ENCODE peak calls at places on chromosomes 2 and 18, in six cellular contexts. One of them, this sample, is unnamed. For H3K9me3, the result is how much of the 10 kb centered on the place peaks cover.

GRCh38 chr2:164073053-164073757 is 337.4 kb upstream of the FIGN start:
- DNase-seq in MM.1S: no peak
- DNase-seq in OCI-LY7: no peak
- DNase-seq in PC-3: no peak
- DNase-seq in GM23248: peak
- DNase-seq in HCT116: no peak
- DNase-seq in this sample: no peak

GRCh38 chr2:207437136-207437856 is 92.5 kb upstream of the CREB1 start:
- DNase-seq in MM.1S: no peak
- DNase-seq in GM23248: no peak
- DNase-seq in PC-3: no peak
- DNase-seq in OCI-LY7: no peak
- DNase-seq in HCT116: no peak
- DNase-seq in this sample: no peak

GRCh38 chr2:233350708-233351107 is 3.6 kb upstream of the DGKD start:
- DNase-seq in PC-3: peak
- DNase-seq in MM.1S: no peak
- DNase-seq in GM23248: peak
- DNase-seq in HCT116: peak
- DNase-seq in OCI-LY7: no peak
- DNase-seq in this sample: peak

GRCh38 chr2:19686439-19686838 is 215.3 kb downstream of the TTC32 start:
- DNase-seq in MM.1S: no peak
- DNase-seq in HCT116: no peak
- DNase-seq in GM23248: no peak
- DNase-seq in OCI-LY7: no peak
- DNase-seq in PC-3: no peak
- DNase-seq in this sample: no peak

GRCh38 chr2:112151275-112151674 is 13.1 kb downstream of the FBLN7 start:
- DNase-seq in OCI-LY7: no peak
- DNase-seq in MM.1S: no peak
- DNase-seq in HCT116: no peak
- DNase-seq in GM23248: no peak
- DNase-seq in PC-3: no peak
- DNase-seq in this sample: no peak

GRCh38 chr2:121694398-121695178 is 42.1 kb downstream of the NIFK start:
- DNase-seq in GM23248: peak
- DNase-seq in OCI-LY7: no peak
- DNase-seq in MM.1S: no peak
- DNase-seq in HCT116: no peak
- DNase-seq in PC-3: peak
- DNase-seq in this sample: no peak

GRCh38 chr2:25202290-25202689 is 33.9 kb upstream of the POMC start:
- DNase-seq in MM.1S: no peak
- DNase-seq in PC-3: no peak
- DNase-seq in GM23248: no peak
- DNase-seq in HCT116: no peak
- DNase-seq in OCI-LY7: no peak
- DNase-seq in this sample: no peak

GRCh38 chr18:49398331-49398730 is 62.1 kb downstream of the DYM start:
- DNase-seq in GM23248: peak
- DNase-seq in PC-3: no peak
- DNase-seq in OCI-LY7: no peak
- DNase-seq in MM.1S: no peak
- DNase-seq in HCT116: no peak
- DNase-seq in this sample: no peak

GRCh38 chr2:100242891-100243670 is 79.2 kb downstream of the LONRF2 start:
- DNase-seq in OCI-LY7: peak
- DNase-seq in GM23248: peak
- DNase-seq in HCT116: peak
- DNase-seq in PC-3: peak
- DNase-seq in MM.1S: peak
- DNase-seq in this sample: peak

GRCh38 chr2:236535024-236535423 is 34.6 kb upstream of the ACKR3 start:
- DNase-seq in PC-3: peak
- DNase-seq in GM23248: peak
- DNase-seq in HCT116: no peak
- DNase-seq in MM.1S: no peak
- DNase-seq in OCI-LY7: no peak
- DNase-seq in this sample: no peak

GRCh38 chr2:25697559-25698341 is 24.4 kb upstream of the DTNB start:
- DNase-seq in OCI-LY7: no peak
- DNase-seq in PC-3: no peak
- DNase-seq in MM.1S: no peak
- DNase-seq in HCT116: no peak
- DNase-seq in GM23248: no peak
- DNase-seq in this sample: no peak

GRCh38 chr2:45237850-45238542 is 228.7 kb upstream of the SIX2 start:
- DNase-seq in PC-3: peak
- DNase-seq in OCI-LY7: no peak
- DNase-seq in GM23248: peak
- DNase-seq in MM.1S: peak
- DNase-seq in HCT116: peak
- DNase-seq in this sample: peak

GRCh38 chr2:28956415-28956826 is 24.7 kb upstream of the TOGARAM2 start:
- DNase-seq in MM.1S: no peak
- DNase-seq in OCI-LY7: no peak
- DNase-seq in PC-3: no peak
- DNase-seq in HCT116: peak
- DNase-seq in GM23248: peak
- DNase-seq in this sample: peak

GRCh38 chr2:60641866-60642788 is 88.7 kb upstream of the BCL11A start:
- DNase-seq in HCT116: peak
- DNase-seq in OCI-LY7: peak
- DNase-seq in GM23248: peak
- DNase-seq in MM.1S: peak
- DNase-seq in PC-3: peak
- DNase-seq in this sample: peak

GRCh38 chr18:7559709-7560319 is 7.3 kb upstream of the PTPRM start:
- DNase-seq in MM.1S: no peak
- DNase-seq in GM23248: no peak
- DNase-seq in PC-3: peak
- DNase-seq in HCT116: no peak
- DNase-seq in OCI-LY7: no peak
- DNase-seq in this sample: no peak

GRCh38 chr2:149894226-149894625 is 306.7 kb upstream of the MMADHC start:
- DNase-seq in MM.1S: no peak
- DNase-seq in HCT116: no peak
- DNase-seq in PC-3: no peak
- DNase-seq in OCI-LY7: no peak
- DNase-seq in GM23248: peak
- DNase-seq in this sample: no peak

GRCh38 chr2:62209427-62209991 is 13.6 kb downstream of the B3GNT2 start:
- DNase-seq in OCI-LY7: no peak
- DNase-seq in GM23248: no peak
- DNase-seq in HCT116: no peak
- DNase-seq in PC-3: no peak
- DNase-seq in MM.1S: no peak
- DNase-seq in this sample: no peak

GRCh38 chr2:118310016-118310877 is 222.0 kb downstream of the INSIG2 start:
- DNase-seq in PC-3: no peak
- DNase-seq in MM.1S: peak
- DNase-seq in HCT116: no peak
- DNase-seq in GM23248: peak
- DNase-seq in OCI-LY7: no peak
- DNase-seq in this sample: peak

GRCh38 chr2:47844162-47844561 is 61.2 kb downstream of the MSH6 start:
- DNase-seq in MM.1S: no peak
- DNase-seq in HCT116: no peak
- DNase-seq in GM23248: no peak
- DNase-seq in PC-3: no peak
- DNase-seq in OCI-LY7: no peak
- DNase-seq in this sample: no peak

GRCh38 chr2:63301481-63301880 is 250.9 kb downstream of the OTX1 start:
- DNase-seq in GM23248: no peak
- DNase-seq in PC-3: no peak
- DNase-seq in MM.1S: no peak
- DNase-seq in HCT116: no peak
- DNase-seq in OCI-LY7: peak
- DNase-seq in this sample: no peak
- H3K9me3 ChIP-seq in GM23248: under half
- H3K9me3 ChIP-seq in PC-3: under half
- H3K9me3 ChIP-seq in MM.1S: under half
- H3K9me3 ChIP-seq in HCT116: under half
- H3K9me3 ChIP-seq in OCI-LY7: under half
- H3K9me3 ChIP-seq in this sample: under half

GRCh38 chr2:197174539-197175094 is 136.0 kb downstream of the ANKRD44 start:
- DNase-seq in GM23248: peak
- DNase-seq in HCT116: no peak
- DNase-seq in OCI-LY7: no peak
- DNase-seq in MM.1S: no peak
- DNase-seq in PC-3: peak
- DNase-seq in this sample: peak
- TF ChIP-seq EZH2phosphoT487 in GM23248: no peak
- TF ChIP-seq EZH2phosphoT487 in HCT116: no peak
- TF ChIP-seq EZH2phosphoT487 in OCI-LY7: no peak
- TF ChIP-seq EZH2phosphoT487 in MM.1S: no peak
- TF ChIP-seq EZH2phosphoT487 in PC-3: no peak
- TF ChIP-seq EZH2phosphoT487 in this sample: no peak

GRCh38 chr18:55420977-55421611 is 166.9 kb downstream of the TCF4 start:
- DNase-seq in PC-3: no peak
- DNase-seq in HCT116: no peak
- DNase-seq in GM23248: peak
- DNase-seq in OCI-LY7: no peak
- DNase-seq in MM.1S: no peak
- DNase-seq in this sample: no peak
- H3K4me3 ChIP-seq in PC-3: no peak
- H3K4me3 ChIP-seq in HCT116: no peak
- H3K4me3 ChIP-seq in GM23248: peak
- H3K4me3 ChIP-seq in OCI-LY7: peak
- H3K4me3 ChIP-seq in MM.1S: no peak
- H3K4me3 ChIP-seq in this sample: peak

GRCh38 chr2:144359684-144360083 is 160.2 kb downstream of the ZEB2 start:
- DNase-seq in GM23248: no peak
- DNase-seq in PC-3: no peak
- DNase-seq in MM.1S: no peak
- DNase-seq in OCI-LY7: no peak
- DNase-seq in HCT116: no peak
- DNase-seq in this sample: no peak
- H3K9me3 ChIP-seq in GM23248: under half
- H3K9me3 ChIP-seq in PC-3: under half
- H3K9me3 ChIP-seq in MM.1S: under half
- H3K9me3 ChIP-seq in OCI-LY7: under half
- H3K9me3 ChIP-seq in HCT116: under half
- H3K9me3 ChIP-seq in this sample: under half

DNA sequence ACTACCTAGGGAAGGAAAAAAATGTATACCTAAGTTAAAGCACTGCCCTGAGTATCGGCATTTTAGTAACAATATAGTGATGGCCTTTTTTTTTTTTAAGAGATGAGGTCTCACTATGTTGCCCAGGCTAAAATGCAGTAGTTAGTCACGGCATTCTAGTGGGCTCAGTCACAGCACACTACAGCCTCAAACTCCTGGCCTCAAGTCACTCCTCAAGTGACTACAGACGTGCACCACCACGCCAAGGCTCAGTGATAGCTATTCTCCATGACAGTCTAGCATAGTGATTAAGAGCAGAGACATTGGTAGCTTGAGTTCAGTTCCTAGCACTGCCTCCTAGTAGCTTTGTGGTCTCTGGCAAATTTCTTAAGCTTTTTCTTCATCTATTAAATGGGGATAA is 27.6 kb downstream of the UBXN2A start:
- DNase-seq in GM23248: no peak
- DNase-seq in OCI-LY7: no peak
- DNase-seq in MM.1S: no peak
- DNase-seq in HCT116: no peak
- DNase-seq in PC-3: no peak
- DNase-seq in this sample: no peak
- TF ChIP-seq EZH2phosphoT487 in GM23248: no peak
- TF ChIP-seq EZH2phosphoT487 in OCI-LY7: no peak
- TF ChIP-seq EZH2phosphoT487 in MM.1S: no peak
- TF ChIP-seq EZH2phosphoT487 in HCT116: no peak
- TF ChIP-seq EZH2phosphoT487 in PC-3: no peak
- TF ChIP-seq EZH2phosphoT487 in this sample: no peak

GRCh38 chr2:18413794-18414396 is 146.6 kb downstream of the RDH14 start:
- DNase-seq in PC-3: peak
- DNase-seq in MM.1S: no peak
- DNase-seq in OCI-LY7: no peak
- DNase-seq in HCT116: peak
- DNase-seq in GM23248: peak
- DNase-seq in this sample: peak
- H3K4me3 ChIP-seq in PC-3: peak
- H3K4me3 ChIP-seq in MM.1S: no peak
- H3K4me3 ChIP-seq in OCI-LY7: no peak
- H3K4me3 ChIP-seq in HCT116: no peak
- H3K4me3 ChIP-seq in GM23248: peak
- H3K4me3 ChIP-seq in this sample: no peak

DNA sequence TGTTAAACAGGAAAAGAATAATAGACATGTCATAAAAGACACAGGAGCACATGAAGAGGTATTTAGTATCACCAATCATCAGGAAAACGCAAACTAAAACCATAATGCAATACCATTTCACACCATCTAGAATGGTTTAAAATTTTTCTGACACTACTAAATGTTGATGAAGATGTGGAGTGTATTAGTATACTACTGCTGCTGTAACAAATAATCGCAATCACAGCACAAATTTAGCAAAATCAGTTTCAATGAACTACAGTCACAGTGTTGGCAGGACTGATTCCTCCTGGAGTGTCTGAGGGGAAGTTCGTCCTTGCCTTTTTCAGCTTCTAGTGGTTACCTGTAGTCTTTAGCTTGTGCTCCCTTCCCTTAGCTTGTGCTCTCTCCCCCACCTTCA is 24.1 kb downstream of the SMAD2 start:
- DNase-seq in MM.1S: no peak
- DNase-seq in HCT116: no peak
- DNase-seq in PC-3: no peak
- DNase-seq in GM23248: no peak
- DNase-seq in OCI-LY7: no peak
- DNase-seq in this sample: no peak
- H3K9me3 ChIP-seq in MM.1S: under half
- H3K9me3 ChIP-seq in HCT116: under half
- H3K9me3 ChIP-seq in PC-3: under half
- H3K9me3 ChIP-seq in GM23248: under half
- H3K9me3 ChIP-seq in OCI-LY7: under half
- H3K9me3 ChIP-seq in this sample: under half

This sample was measured in hepatocyte.